ENCODE peak calls at places on chromosome 22, in seven cellular contexts. Q is activated CD4-positive, alpha-beta T cell treated with anti-CD3 and anti-CD28 coated beads for 1 hour; N is KG1; K is HFFc6; L is AG04450; S is mesendoderm; X is natural killer cell. E is an unnamed sample.

GRCh38 chr22:49767355-49768062 is 60.2 kb downstream of the BRD1 start:
- DNase-seq in Q (peak; percentile 7), N (peak; percentile 29), K (peak; percentile 32), L (no peak), S (peak; percentile 81), X (peak; percentile 15), E (peak; percentile 63)

GRCh38 chr22:37676691-37677627 is 1.5 kb downstream of the LGALS1 start:
- DNase-seq in Q (peak; percentile 91), N (peak; percentile 72), K (peak; percentile 96), L (peak; percentile 96), S (peak; percentile 98), X (peak; percentile 91), E (peak; percentile 56)

GRCh38 chr22:24208012-24208749 is 26.9 kb downstream of the SUSD2 start:
- DNase-seq in Q (no peak), N (no peak), K (peak; percentile 96), L (peak; percentile 93), S (no peak), X (no peak), E (no peak)

GRCh38 chr22:43828711-43829447 is 16.8 kb upstream of the EFCAB6 start:
- DNase-seq in Q (no peak), N (no peak), K (no peak), L (no peak), S (peak; percentile 40), X (no peak), E (peak; percentile 27)

GRCh38 chr22:36991220-36991619 is 28.0 kb downstream of the TST start:
- DNase-seq in Q (no peak), N (no peak), K (no peak), L (no peak), S (peak; percentile 71), X (no peak), E (no peak)

GRCh38 chr22:46436595-46437163 is 100.7 kb downstream of the CELSR1 start:
- DNase-seq in Q (no peak), N (no peak), K (peak; percentile 26), L (no peak), S (no peak), X (no peak), E (no peak)

GRCh38 chr22:37626144-37626543 is 13.3 kb upstream of the SH3BP1 start:
- DNase-seq in Q (no peak), N (no peak), K (no peak), L (no peak), S (no peak), X (no peak), E (no peak)

GRCh38 chr22:39177791-39178190 is 25.3 kb upstream of the CBX7 start:
- DNase-seq in Q (no peak), N (no peak), K (no peak), L (no peak), S (no peak), X (no peak), E (no peak)

GRCh38 chr22:41668971-41669911 is 19.4 kb downstream of the SNU13 start:
- DNase-seq in Q (no peak), N (no peak), K (peak; percentile 85), L (peak; percentile 39), S (peak; percentile 39), X (no peak), E (no peak)

E was measured in NCI-H524.